ENCODE peak calls at places on chromosomes 3 and 15, in nine cellular contexts. M is activated naive CD4-positive, alpha-beta T cell treated with anti-CD3 and anti-CD28 coated beads, Interleukin-2, amount 50 U/mL, for 16 hours; O is amniotic stem cell; H is fibroblast of lung; P is NCI-H1105; J is mucosa of gallbladder; T is HEK293T; Q is astrocyte; K is coronary artery. Z is an unnamed sample.

GRCh38 chr3:109023656-109024254 is 70.1 kb upstream of the GUCA1C start:
- DNase-seq in O (peak), M (peak), Q (peak), T (peak), K (no peak), H (peak), J (peak), P (peak), Z (peak)

GRCh38 chr3:78875431-78875830 is 892.4 kb downstream of the ROBO1 start:
- DNase-seq in T (no peak), H (no peak), P (no peak), K (no peak), O (no peak), Q (no peak), M (no peak), J (no peak), Z (no peak)

GRCh38 chr15:56798639-56799038 is 65.3 kb upstream of the ZNF280D start:
- DNase-seq in Q (no peak), H (no peak), M (no peak), J (no peak), O (no peak), T (no peak), K (no peak), P (no peak), Z (no peak)

GRCh38 chr3:125990253-125990970 is 21.4 kb downstream of the ROPN1B start:
- DNase-seq in K (peak), H (peak), M (peak), J (peak), Q (peak), T (peak), O (peak), P (no peak), Z (peak)

GRCh38 chr15:92118162-92118935 is 264.8 kb downstream of the SLCO3A1 start:
- DNase-seq in M (no peak), K (no peak), J (no peak), Q (peak), H (peak), O (no peak), P (no peak), T (no peak), Z (peak)

GRCh38 chr3:112030911-112031310 is 3.6 kb upstream of the TMPRSS7 start:
- DNase-seq in P (no peak), T (no peak), O (no peak), J (no peak), H (no peak), K (no peak), M (no peak), Q (no peak), Z (no peak)

GRCh38 chr3:2810723-2811122 is 299.5 kb downstream of the IL5RA start:
- DNase-seq in T (no peak), K (no peak), O (no peak), M (no peak), H (peak), P (no peak), Q (no peak), J (no peak), Z (no peak)

GRCh38 chr3:31505353-31506048 is 27.2 kb upstream of the STT3B start:
- DNase-seq in J (no peak), O (no peak), Q (no peak), H (no peak), P (no peak), K (no peak), M (no peak), T (no peak), Z (no peak)

GRCh38 chr3:158808697-158809096 is 6.8 kb downstream of the MFSD1 start:
- DNase-seq in O (no peak), J (no peak), M (no peak), K (no peak), Q (peak), H (peak), T (no peak), P (no peak), Z (no peak)

Z was measured in fibroblast of gingiva.